ENCODE peak calls at places on chromosome 15, in eight cellular contexts. X is MM.1S, I is SK-N-SH, J is OCI-LY7, E is HCT116, Q is GM23338, A is GM23248, F is neural progenitor cell. Z is an unnamed sample.

GRCh38 chr15:37181339-37181738 is 81.0 kb upstream of the MEIS2 start:
- DNase-seq in X (peak), E (no peak), I (no peak), J (no peak), F (no peak), A (no peak), Q (no peak), Z (no peak)

GRCh38 chr15:70789213-70789612 is 25.9 kb upstream of the UACA start:
- DNase-seq in F (no peak), E (no peak), I (no peak), A (no peak), Q (no peak), J (no peak), X (no peak), Z (no peak)

GRCh38 chr15:72285927-72286516 is 13.7 kb upstream of the PARP6 start:
- DNase-seq in J (peak), Q (peak), X (peak), A (peak), E (peak), I (peak), F (peak), Z (peak)

GRCh38 chr15:82858932-82859331 is 49.5 kb downstream of the WHAMM start:
- DNase-seq in E (no peak), F (no peak), A (no peak), Q (no peak), I (no peak), X (no peak), J (no peak), Z (no peak)

GRCh38 chr15:34456658-34457057 is 19.1 kb upstream of the GOLGA8A start:
- DNase-seq in J (no peak), E (no peak), I (no peak), A (no peak), X (no peak), F (no peak), Q (no peak), Z (no peak)

GRCh38 chr15:72737723-72738122 is 45.8 kb downstream of the ADPGK start:
- DNase-seq in X (peak), A (peak), I (no peak), F (no peak), Q (no peak), E (no peak), J (no peak), Z (no peak)

GRCh38 chr15:88331291-88331690 is 74.8 kb upstream of the NTRK3 start:
- DNase-seq in A (peak), E (peak), I (peak), F (peak), Q (peak), X (peak), J (peak), Z (peak)

GRCh38 chr15:74144153-74144775 is 13.9 kb downstream of the ISLR2 start:
- DNase-seq in J (no peak), A (no peak), Q (peak), I (no peak), F (no peak), X (no peak), E (peak), Z (no peak)

GRCh38 chr15:24878153-24878552 is 76.6 kb upstream of the SNRPN start:
- DNase-seq in Q (peak), X (no peak), E (no peak), A (peak), F (no peak), J (no peak), I (peak), Z (no peak)

GRCh38 chr15:69559440-69560215 is 107.0 kb downstream of the RPLP1 start:
- DNase-seq in Q (no peak), F (no peak), E (no peak), X (no peak), I (no peak), A (peak), J (no peak), Z (no peak)

GRCh38 chr15:34252545-34252944 is 27.7 kb downstream of the EMC4 start:
- DNase-seq in E (no peak), Q (no peak), F (no peak), I (no peak), A (peak), J (no peak), X (no peak), Z (no peak)

GRCh38 chr15:44490628-44491027 is 46.3 kb upstream of the EIF3J start:
- DNase-seq in I (no peak), A (peak), J (no peak), Q (no peak), E (no peak), F (no peak), X (no peak), Z (no peak)

GRCh38 chr15:71167445-71168162 is 52.3 kb downstream of the THSD4 start:
- DNase-seq in F (no peak), J (no peak), I (no peak), E (no peak), X (no peak), Q (no peak), A (no peak), Z (no peak)

GRCh38 chr15:98599911-98600685 is 48.2 kb upstream of the IGF1R start:
- DNase-seq in E (no peak), X (no peak), A (no peak), J (peak), Q (peak), I (no peak), F (no peak), Z (peak)

GRCh38 chr15:98596885-98597343 is 51.4 kb upstream of the IGF1R start:
- DNase-seq in Q (no peak), J (no peak), I (no peak), F (no peak), E (no peak), A (no peak), X (no peak), Z (peak)

GRCh38 chr15:98592136-98592535 is 56.2 kb upstream of the IGF1R start:
- DNase-seq in F (no peak), E (no peak), I (no peak), Q (no peak), A (no peak), X (no peak), J (no peak), Z (no peak)

GRCh38 chr15:98597666-98598065 is 50.7 kb upstream of the IGF1R start:
- DNase-seq in Q (peak), F (peak), I (no peak), J (no peak), A (no peak), X (no peak), E (no peak), Z (no peak)

DNA sequence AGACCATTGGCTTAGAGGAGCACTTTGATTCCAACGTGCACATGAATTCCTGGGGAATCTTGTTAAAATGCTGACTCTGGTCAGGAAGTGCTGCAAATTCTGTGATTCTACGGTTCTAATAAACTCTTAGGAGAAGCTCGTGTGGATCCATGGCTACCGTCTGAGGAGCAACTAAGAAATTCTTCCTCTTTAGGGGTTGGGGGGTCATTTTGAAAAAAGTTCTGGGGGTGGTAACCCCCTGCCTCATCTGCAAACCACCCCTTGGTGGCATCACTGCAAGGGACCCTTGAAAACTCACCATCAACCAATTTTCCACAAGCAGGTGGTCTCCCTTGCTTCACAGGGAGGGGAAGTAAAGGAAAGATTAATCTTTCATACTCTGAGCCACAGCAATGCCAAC is 52.2 kb upstream of the IGF1R start:
- DNase-seq in F (no peak), I (no peak), A (no peak), X (no peak), Q (no peak), J (no peak), E (no peak), Z (no peak)
- TF ChIP-seq EZH2phosphoT487 in F (no peak), I (no peak), A (no peak), X (no peak), Q (no peak), J (no peak), E (no peak), Z (no peak)

GRCh38 chr15:40764766-40765136 is 883 bp downstream of the GCHFR start:
- DNase-seq in Q (no peak), E (no peak), I (no peak), J (peak), X (no peak), F (no peak), A (peak), Z (no peak)

GRCh38 chr15:40766906-40767837 is 2.6 kb upstream of the C15orf62 start:
- DNase-seq in A (peak), F (no peak), Q (peak), J (no peak), I (peak), X (no peak), E (no peak), Z (no peak)

GRCh38 chr15:40766194-40766830 is 2.4 kb downstream of the GCHFR start:
- DNase-seq in E (no peak), X (no peak), J (no peak), F (no peak), I (peak), Q (no peak), A (peak), Z (no peak)

GRCh38 chr15:40762919-40763800 is 708 bp upstream of the GCHFR start:
- DNase-seq in I (peak), X (no peak), A (peak), J (no peak), E (no peak), F (peak), Q (peak), Z (peak)

DNA sequence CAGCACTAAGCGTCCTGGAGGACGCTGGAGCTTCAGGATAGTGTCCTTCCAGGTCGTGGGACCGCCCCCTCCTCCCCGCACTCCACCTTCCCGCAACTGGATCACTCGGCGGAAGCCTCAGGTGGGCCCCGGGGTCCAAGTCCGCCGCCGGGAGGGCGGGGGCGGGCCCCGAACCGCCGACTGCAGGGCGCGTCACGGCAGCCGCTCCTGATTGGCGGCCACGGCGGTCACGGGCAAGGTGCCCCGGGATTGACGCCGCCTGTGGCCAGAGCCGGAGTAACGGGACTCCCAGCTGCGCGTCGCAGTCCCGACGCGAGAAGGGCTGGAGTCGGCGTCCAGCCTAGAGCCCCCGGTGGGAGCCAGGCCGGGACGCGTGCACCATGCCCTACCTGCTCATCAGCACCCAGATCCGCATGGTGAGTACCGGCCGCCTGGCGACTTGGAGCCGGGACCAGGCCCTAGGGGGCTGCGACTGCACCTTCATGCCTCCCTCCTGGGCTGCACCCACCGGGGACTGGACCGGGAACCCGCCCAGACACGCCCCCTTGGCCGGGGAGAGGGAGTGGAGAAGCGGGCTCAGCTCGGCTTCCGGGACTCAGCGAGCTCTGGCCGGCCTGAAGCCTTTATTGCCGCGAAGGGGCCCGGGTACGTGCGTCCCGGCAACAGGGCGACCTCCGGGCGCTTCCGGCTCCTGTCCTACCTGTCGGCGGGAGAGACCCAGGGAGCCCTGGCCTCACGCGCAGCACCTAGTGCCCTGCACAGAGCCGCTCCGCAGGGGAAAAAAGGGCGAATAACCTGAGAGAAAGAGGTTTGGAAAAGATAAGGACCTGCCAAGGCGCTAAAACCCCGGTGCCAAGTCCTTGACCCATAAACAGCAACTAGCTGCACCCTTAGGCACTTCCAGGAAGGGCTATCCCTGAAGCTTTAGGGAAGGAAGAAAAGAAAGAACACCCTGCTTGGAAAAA is at the start of gene GCHFR:
- DNase-seq in J (peak), E (no peak), Q (peak), X (peak), F (peak), A (peak), I (peak), Z (peak)
- TF ChIP-seq EZH2phosphoT487 in J (no peak), E (no peak), Q (no peak), X (no peak), F (peak), A (no peak), I (no peak), Z (no peak)

GRCh38 chr15:38695249-38696119 is 130.9 kb upstream of the RASGRP1 start:
- DNase-seq in F (no peak), X (no peak), E (no peak), J (no peak), A (no peak), I (peak), Q (no peak), Z (no peak)

GRCh38 chr15:38692789-38693062 is 128.1 kb upstream of the RASGRP1 start:
- DNase-seq in F (no peak), E (no peak), I (no peak), J (no peak), X (no peak), Q (no peak), A (no peak), Z (no peak)

GRCh38 chr15:38698215-38698614 is 133.6 kb upstream of the RASGRP1 start:
- DNase-seq in F (no peak), E (no peak), A (no peak), X (no peak), I (no peak), Q (no peak), J (no peak), Z (no peak)

GRCh38 chr15:38696790-38697495 is 132.3 kb upstream of the RASGRP1 start:
- DNase-seq in J (no peak), I (no peak), E (no peak), Q (no peak), A (no peak), F (no peak), X (no peak), Z (no peak)

GRCh38 chr15:38696120-38696727 is 131.6 kb upstream of the RASGRP1 start:
- DNase-seq in X (peak), Q (no peak), F (no peak), J (no peak), E (no peak), I (no peak), A (peak), Z (no peak)
- TF ChIP-seq EZH2phosphoT487 in X (no peak), Q (no peak), F (no peak), J (no peak), E (no peak), I (no peak), A (no peak), Z (no peak)

DNA sequence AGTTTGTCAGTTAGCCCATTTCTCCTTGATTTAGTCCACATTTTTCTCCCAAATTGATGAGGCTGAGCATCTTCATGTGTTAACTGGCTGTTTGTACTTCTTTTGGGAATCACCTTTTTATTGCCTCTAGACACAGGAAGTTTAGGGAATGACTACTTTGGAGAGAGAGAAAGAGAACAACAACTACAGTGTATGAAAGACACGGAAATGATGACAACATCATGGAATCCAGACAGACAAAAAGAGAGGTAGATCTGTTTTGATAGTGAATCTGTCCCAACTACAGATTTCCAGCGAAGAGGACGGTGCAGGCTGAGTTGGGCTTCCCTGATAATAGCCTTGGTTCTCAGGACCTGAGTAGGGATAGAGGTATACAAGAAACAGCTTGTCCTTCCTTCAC is 24.6 kb downstream of the TTC23 start:
- DNase-seq in Q (no peak), X (no peak), F (no peak), J (no peak), A (no peak), E (no peak), I (no peak), Z (no peak)
- TF ChIP-seq EZH2phosphoT487 in Q (no peak), X (no peak), F (no peak), J (no peak), A (no peak), E (no peak), I (no peak), Z (no peak)

GRCh38 chr15:80785335-80785734 is 6.2 kb downstream of the CEMIP start:
- DNase-seq in Q (no peak), X (no peak), E (no peak), F (no peak), J (no peak), I (no peak), A (peak), Z (no peak)
- TF ChIP-seq EZH2phosphoT487 in Q (no peak), X (no peak), E (no peak), F (no peak), J (no peak), I (no peak), A (no peak), Z (no peak)